ENCODE peak calls at places on chromosome 12, in nine cellular contexts. One of them, this sample, is unnamed.

GRCh38 chr12:68611094-68611818 is 557 bp downstream of the RAP1B start:
- DNase-seq in IMR-90: peak; percentile 60
- DNase-seq in fibroblast of lung: peak; percentile 78
- DNase-seq in astrocyte: peak; percentile 59
- DNase-seq in HepG2: no peak
- DNase-seq in keratinocyte: no peak
- DNase-seq in H9: peak; percentile 51
- DNase-seq in GM12878: no peak
- DNase-seq in PC-3: peak; percentile 45
- DNase-seq in this sample: peak; percentile 54

GRCh38 chr12:78898416-78898815 is 33.8 kb downstream of the SYT1 start:
- DNase-seq in IMR-90: no peak
- DNase-seq in fibroblast of lung: peak; percentile 68
- DNase-seq in astrocyte: peak; percentile 75
- DNase-seq in HepG2: no peak
- DNase-seq in keratinocyte: no peak
- DNase-seq in H9: no peak
- DNase-seq in GM12878: no peak
- DNase-seq in PC-3: no peak
- DNase-seq in this sample: no peak

GRCh38 chr12:85016423-85016822 is 19.7 kb downstream of the TSPAN19 start:
- DNase-seq in IMR-90: peak; percentile 96
- DNase-seq in fibroblast of lung: peak; percentile 97
- DNase-seq in astrocyte: peak; percentile 70
- DNase-seq in HepG2: peak; percentile 23
- DNase-seq in keratinocyte: peak; percentile 61
- DNase-seq in H9: no peak
- DNase-seq in GM12878: no peak
- DNase-seq in PC-3: peak; percentile 84
- DNase-seq in this sample: peak; percentile 95

GRCh38 chr12:124745891-124746570 is 117.6 kb downstream of the SCARB1 start:
- DNase-seq in IMR-90: peak; percentile 81
- DNase-seq in fibroblast of lung: peak; percentile 93
- DNase-seq in astrocyte: peak; percentile 93
- DNase-seq in HepG2: peak; percentile 93
- DNase-seq in keratinocyte: no peak
- DNase-seq in H9: peak; percentile 95
- DNase-seq in GM12878: no peak
- DNase-seq in PC-3: peak; percentile 94
- DNase-seq in this sample: peak; percentile 77

GRCh38 chr12:14315501-14315900 is 50.0 kb upstream of the ATF7IP start:
- DNase-seq in IMR-90: no peak
- DNase-seq in fibroblast of lung: no peak
- DNase-seq in astrocyte: no peak
- DNase-seq in HepG2: no peak
- DNase-seq in keratinocyte: no peak
- DNase-seq in H9: no peak
- DNase-seq in GM12878: no peak
- DNase-seq in PC-3: no peak
- DNase-seq in this sample: no peak

GRCh38 chr12:61610143-61610542 is 650.1 kb upstream of the USP15 start:
- DNase-seq in IMR-90: no peak
- DNase-seq in fibroblast of lung: no peak
- DNase-seq in astrocyte: no peak
- DNase-seq in HepG2: no peak
- DNase-seq in keratinocyte: no peak
- DNase-seq in H9: no peak
- DNase-seq in GM12878: no peak
- DNase-seq in PC-3: no peak
- DNase-seq in this sample: no peak

GRCh38 chr12:47851303-47851952 is 31.7 kb upstream of the HDAC7 start:
- DNase-seq in IMR-90: no peak
- DNase-seq in fibroblast of lung: no peak
- DNase-seq in astrocyte: no peak
- DNase-seq in HepG2: no peak
- DNase-seq in keratinocyte: no peak
- DNase-seq in H9: peak; percentile 23
- DNase-seq in GM12878: no peak
- DNase-seq in PC-3: no peak
- DNase-seq in this sample: no peak

GRCh38 chr12:11171953-11172675 is 1.1 kb downstream of the SMIM10L1 start:
- DNase-seq in IMR-90: peak; percentile 19
- DNase-seq in fibroblast of lung: peak; percentile 43
- DNase-seq in astrocyte: peak; percentile 27
- DNase-seq in HepG2: peak; percentile 6
- DNase-seq in keratinocyte: no peak
- DNase-seq in H9: no peak
- DNase-seq in GM12878: no peak
- DNase-seq in PC-3: no peak
- DNase-seq in this sample: peak; percentile 6

GRCh38 chr12:26631846-26632245 is 201.1 kb downstream of the ITPR2 start:
- DNase-seq in IMR-90: peak; percentile 38
- DNase-seq in fibroblast of lung: no peak
- DNase-seq in astrocyte: peak; percentile 73
- DNase-seq in HepG2: no peak
- DNase-seq in keratinocyte: no peak
- DNase-seq in H9: no peak
- DNase-seq in GM12878: no peak
- DNase-seq in PC-3: peak; percentile 95
- DNase-seq in this sample: no peak

GRCh38 chr12:90090929-90091651 is 382.5 kb upstream of the ATP2B1 start:
- DNase-seq in IMR-90: peak; percentile 94
- DNase-seq in fibroblast of lung: peak; percentile 96
- DNase-seq in astrocyte: peak; percentile 97
- DNase-seq in HepG2: no peak
- DNase-seq in keratinocyte: peak; percentile 80
- DNase-seq in H9: no peak
- DNase-seq in GM12878: no peak
- DNase-seq in PC-3: peak; percentile 98
- DNase-seq in this sample: peak; percentile 98

GRCh38 chr12:48361664-48362339 is 11.1 kb upstream of the ZNF641 start:
- DNase-seq in IMR-90: no peak
- DNase-seq in fibroblast of lung: no peak
- DNase-seq in astrocyte: no peak
- DNase-seq in HepG2: no peak
- DNase-seq in keratinocyte: no peak
- DNase-seq in H9: no peak
- DNase-seq in GM12878: no peak
- DNase-seq in PC-3: no peak
- DNase-seq in this sample: no peak

GRCh38 chr12:25102402-25102801 is 92.6 kb downstream of the DNAI7 start:
- DNase-seq in IMR-90: no peak
- DNase-seq in fibroblast of lung: no peak
- DNase-seq in astrocyte: no peak
- DNase-seq in HepG2: no peak
- DNase-seq in keratinocyte: no peak
- DNase-seq in H9: no peak
- DNase-seq in GM12878: no peak
- DNase-seq in PC-3: no peak
- DNase-seq in this sample: no peak

GRCh38 chr12:4505381-4505986 is 33.2 kb upstream of the RAD51AP1 start:
- DNase-seq in IMR-90: peak; percentile 60
- DNase-seq in fibroblast of lung: peak; percentile 51
- DNase-seq in astrocyte: peak; percentile 58
- DNase-seq in HepG2: no peak
- DNase-seq in keratinocyte: no peak
- DNase-seq in H9: no peak
- DNase-seq in GM12878: no peak
- DNase-seq in PC-3: no peak
- DNase-seq in this sample: peak; percentile 44

GRCh38 chr12:132638541-132639408 is 20.2 kb downstream of the P2RX2 start:
- DNase-seq in IMR-90: peak; percentile 60
- DNase-seq in fibroblast of lung: peak; percentile 82
- DNase-seq in astrocyte: peak; percentile 15
- DNase-seq in HepG2: peak; percentile 17
- DNase-seq in keratinocyte: no peak
- DNase-seq in H9: peak; percentile 64
- DNase-seq in GM12878: no peak
- DNase-seq in PC-3: peak; percentile 63
- DNase-seq in this sample: peak; percentile 26

GRCh38 chr12:106058256-106059182 is 80.2 kb downstream of the NUAK1 start:
- DNase-seq in IMR-90: peak; percentile 71
- DNase-seq in fibroblast of lung: peak; percentile 34
- DNase-seq in astrocyte: peak; percentile 76
- DNase-seq in HepG2: no peak
- DNase-seq in keratinocyte: no peak
- DNase-seq in H9: no peak
- DNase-seq in GM12878: no peak
- DNase-seq in PC-3: no peak
- DNase-seq in this sample: peak; percentile 64

GRCh38 chr12:108635201-108635996 is 1.7 kb upstream of the SELPLG start:
- DNase-seq in IMR-90: peak; percentile 41
- DNase-seq in fibroblast of lung: no peak
- DNase-seq in astrocyte: no peak
- DNase-seq in HepG2: no peak
- DNase-seq in keratinocyte: no peak
- DNase-seq in H9: peak; percentile 43
- DNase-seq in GM12878: peak; percentile 99
- DNase-seq in PC-3: no peak
- DNase-seq in this sample: no peak

GRCh38 chr12:123063535-123063934 is 83.1 kb downstream of the ARL6IP4 start:
- DNase-seq in IMR-90: peak; percentile 28
- DNase-seq in fibroblast of lung: peak; percentile 32
- DNase-seq in astrocyte: no peak
- DNase-seq in HepG2: peak; percentile 39
- DNase-seq in keratinocyte: no peak
- DNase-seq in H9: peak; percentile 84
- DNase-seq in GM12878: no peak
- DNase-seq in PC-3: peak; percentile 14
- DNase-seq in this sample: no peak

DNA sequence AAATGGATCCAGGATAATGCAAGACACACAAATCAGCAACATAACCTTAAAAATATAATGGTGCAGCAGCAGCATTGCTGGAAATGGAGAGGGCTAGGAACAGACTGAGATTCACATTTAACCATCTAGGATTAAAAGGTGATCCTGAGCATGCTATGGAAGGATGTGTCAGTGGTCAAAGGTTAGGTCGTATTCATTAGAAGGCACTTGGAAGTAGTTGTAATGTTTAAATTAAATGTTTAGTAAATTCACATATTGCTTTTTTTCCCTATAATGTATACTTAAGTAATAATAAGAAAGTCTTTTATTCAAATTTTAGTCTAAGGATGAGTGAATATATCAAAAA is 368.6 kb upstream of the PDE3A start:
- DNase-seq in IMR-90: no peak
- DNase-seq in fibroblast of lung: no peak
- DNase-seq in astrocyte: no peak
- DNase-seq in HepG2: no peak
- DNase-seq in keratinocyte: no peak
- DNase-seq in H9: no peak
- DNase-seq in GM12878: no peak
- DNase-seq in PC-3: no peak
- DNase-seq in this sample: no peak
- H3K4me2 ChIP-seq in IMR-90: no peak overlapping the region
- H3K4me2 ChIP-seq in fibroblast of lung: no peak overlapping the region
- H3K4me2 ChIP-seq in astrocyte: no peak overlapping the region
- H3K4me2 ChIP-seq in HepG2: no peak overlapping the region
- H3K4me2 ChIP-seq in keratinocyte: no peak overlapping the region
- H3K4me2 ChIP-seq in H9: no peak overlapping the region
- H3K4me2 ChIP-seq in GM12878: no peak overlapping the region
- H3K4me2 ChIP-seq in PC-3: no peak overlapping the region
- H3K4me2 ChIP-seq in this sample: no peak overlapping the region

GRCh38 chr12:31807773-31808097 is 78.9 kb upstream of the AMN1 start:
- DNase-seq in IMR-90: no peak
- DNase-seq in fibroblast of lung: no peak
- DNase-seq in astrocyte: no peak
- DNase-seq in HepG2: no peak
- DNase-seq in keratinocyte: no peak
- DNase-seq in H9: no peak
- DNase-seq in GM12878: no peak
- DNase-seq in PC-3: no peak
- DNase-seq in this sample: no peak

GRCh38 chr12:31803306-31804184 is 74.7 kb upstream of the AMN1 start:
- DNase-seq in IMR-90: no peak
- DNase-seq in fibroblast of lung: no peak
- DNase-seq in astrocyte: no peak
- DNase-seq in HepG2: no peak
- DNase-seq in keratinocyte: no peak
- DNase-seq in H9: no peak
- DNase-seq in GM12878: no peak
- DNase-seq in PC-3: no peak
- DNase-seq in this sample: no peak

GRCh38 chr12:31804185-31804504 is 75.3 kb upstream of the AMN1 start:
- DNase-seq in IMR-90: no peak
- DNase-seq in fibroblast of lung: no peak
- DNase-seq in astrocyte: no peak
- DNase-seq in HepG2: no peak
- DNase-seq in keratinocyte: no peak
- DNase-seq in H9: no peak
- DNase-seq in GM12878: no peak
- DNase-seq in PC-3: no peak
- DNase-seq in this sample: no peak
- H3K9ac ChIP-seq in IMR-90: no peak overlapping the region
- H3K9ac ChIP-seq in fibroblast of lung: no peak overlapping the region
- H3K9ac ChIP-seq in astrocyte: no peak overlapping the region
- H3K9ac ChIP-seq in HepG2: no peak overlapping the region
- H3K9ac ChIP-seq in keratinocyte: no peak overlapping the region
- H3K9ac ChIP-seq in H9: no peak overlapping the region
- H3K9ac ChIP-seq in GM12878: peak overlapping the region; percentile 17
- H3K9ac ChIP-seq in PC-3: no peak overlapping the region
- H3K9ac ChIP-seq in this sample: no peak overlapping the region

DNA sequence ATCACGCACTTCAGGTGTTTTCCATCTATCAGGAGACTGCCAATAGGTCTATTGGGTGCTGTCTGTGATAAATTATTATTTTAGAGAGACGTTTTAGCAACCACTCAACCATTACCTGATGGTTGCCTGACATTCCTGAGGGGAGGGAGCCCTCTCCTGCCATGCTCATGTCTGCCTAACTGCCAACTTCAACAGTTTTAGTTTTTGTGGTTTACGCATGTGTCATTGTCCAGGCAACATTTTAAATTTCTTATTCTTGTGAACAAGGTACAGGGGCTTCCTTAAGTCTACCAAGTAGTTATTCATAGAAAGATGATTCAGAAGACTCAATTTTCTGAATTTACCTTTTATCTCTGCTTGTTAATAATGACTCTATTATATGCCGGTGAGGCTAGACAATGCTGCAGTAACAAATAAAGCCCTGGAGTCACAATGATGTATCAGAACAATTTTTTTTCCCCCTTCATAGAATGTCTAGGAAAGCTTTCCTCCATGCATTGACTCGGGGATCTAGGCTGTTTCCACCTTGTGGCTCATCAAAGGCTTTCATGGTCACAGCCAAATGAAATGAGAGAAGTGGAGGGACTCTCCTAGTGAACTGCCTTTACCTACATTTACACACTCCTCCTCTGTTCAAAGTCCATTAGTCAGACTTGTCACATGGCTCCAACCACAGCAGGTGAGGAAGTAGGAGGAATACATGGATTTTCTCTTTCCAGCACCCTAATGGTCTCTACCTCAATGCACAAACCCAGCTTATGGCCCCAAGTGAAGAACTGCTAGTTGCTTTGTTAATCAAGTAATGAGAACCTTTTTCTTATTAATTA is 225.8 kb downstream of the CRADD start:
- DNase-seq in IMR-90: no peak
- DNase-seq in fibroblast of lung: no peak
- DNase-seq in astrocyte: no peak
- DNase-seq in HepG2: peak; percentile 60
- DNase-seq in keratinocyte: no peak
- DNase-seq in H9: no peak
- DNase-seq in GM12878: no peak
- DNase-seq in PC-3: peak; percentile 38
- DNase-seq in this sample: peak; percentile 60
- H4K20me1 ChIP-seq in IMR-90: no peaks in the 10 kb centered on the region
- H4K20me1 ChIP-seq in fibroblast of lung: no peaks in the 10 kb centered on the region
- H4K20me1 ChIP-seq in astrocyte: no peaks in the 10 kb centered on the region
- H4K20me1 ChIP-seq in HepG2: no peaks in the 10 kb centered on the region
- H4K20me1 ChIP-seq in keratinocyte: no peaks in the 10 kb centered on the region
- H4K20me1 ChIP-seq in H9: no peaks in the 10 kb centered on the region
- H4K20me1 ChIP-seq in GM12878: no peaks in the 10 kb centered on the region
- H4K20me1 ChIP-seq in PC-3: no peaks in the 10 kb centered on the region
- H4K20me1 ChIP-seq in this sample: no peaks in the 10 kb centered on the region

GRCh38 chr12:77847665-77848431 is 17.2 kb downstream of the NAV3 start:
- DNase-seq in IMR-90: peak; percentile 82
- DNase-seq in fibroblast of lung: peak; percentile 85
- DNase-seq in astrocyte: peak; percentile 97
- DNase-seq in HepG2: no peak
- DNase-seq in keratinocyte: peak; percentile 48
- DNase-seq in H9: no peak
- DNase-seq in GM12878: peak; percentile 26
- DNase-seq in PC-3: peak; percentile 91
- DNase-seq in this sample: peak; percentile 96
- H3K4me2 ChIP-seq in IMR-90: no peak overlapping the region
- H3K4me2 ChIP-seq in fibroblast of lung: peak overlapping the region; percentile 32
- H3K4me2 ChIP-seq in astrocyte: peak overlapping the region; percentile 70
- H3K4me2 ChIP-seq in HepG2: no peak overlapping the region
- H3K4me2 ChIP-seq in keratinocyte: peak overlapping the region; percentile 31
- H3K4me2 ChIP-seq in H9: no peak overlapping the region
- H3K4me2 ChIP-seq in GM12878: peak overlapping the region; percentile 49
- H3K4me2 ChIP-seq in PC-3: peak overlapping the region; percentile 48
- H3K4me2 ChIP-seq in this sample: peak overlapping the region; percentile 71

This sample was measured in mammary epithelial cell.